ENCODE peak calls at places on chromosomes 16 and 17, in four cellular contexts. One of them, this sample, is unnamed.
A peak's percentile ranks its signal among the peaks of the same experiment; 100 is the strongest.

GRCh38 chr16:19223235-19223847 is 55.3 kb downstream of the SYT17 start:
- DNase-seq in H1: peak; percentile 89
- DNase-seq in HCT116: peak; percentile 42
- DNase-seq in GM12892: no peak
- DNase-seq in this sample: no peak

GRCh38 chr16:75048051-75048450 is 49.2 kb downstream of the ZNRF1 start:
- DNase-seq in H1: no peak
- DNase-seq in HCT116: no peak
- DNase-seq in GM12892: no peak
- DNase-seq in this sample: no peak

GRCh38 chr16:69494993-69495392 is 70.6 kb downstream of the CYB5B start:
- DNase-seq in H1: peak; percentile 83
- DNase-seq in HCT116: peak; percentile 44
- DNase-seq in GM12892: no peak
- DNase-seq in this sample: no peak

GRCh38 chr16:8660841-8661301 is 13.5 kb upstream of the ABAT start:
- DNase-seq in H1: peak; percentile 87
- DNase-seq in HCT116: peak; percentile 62
- DNase-seq in GM12892: peak; percentile 34
- DNase-seq in this sample: peak; percentile 61

GRCh38 chr16:3155181-3155580 is 20.4 kb downstream of the ZNF213 start:
- DNase-seq in H1: no peak
- DNase-seq in HCT116: no peak
- DNase-seq in GM12892: no peak
- DNase-seq in this sample: no peak

GRCh38 chr17:57257213-57257873 is 1.0 kb downstream of the MSI2 start:
- DNase-seq in H1: peak; percentile 44
- DNase-seq in HCT116: no peak
- DNase-seq in GM12892: no peak
- DNase-seq in this sample: peak; percentile 27

GRCh38 chr17:82948081-82948511 is 108.3 kb upstream of the ZNF750 start:
- DNase-seq in H1: no peak
- DNase-seq in HCT116: no peak
- DNase-seq in GM12892: no peak
- DNase-seq in this sample: no peak

GRCh38 chr16:6165330-6165984 is 1067.9 kb upstream of the EEF2KMT start:
- DNase-seq in H1: no peak
- DNase-seq in HCT116: no peak
- DNase-seq in GM12892: no peak
- DNase-seq in this sample: no peak

GRCh38 chr16:55389426-55390073 is 65.5 kb downstream of the IRX6 start:
- DNase-seq in H1: no peak
- DNase-seq in HCT116: no peak
- DNase-seq in GM12892: no peak
- DNase-seq in this sample: no peak

GRCh38 chr17:83195330-83196087 is 116.1 kb downstream of the METRNL start:
- DNase-seq in H1: no peak
- DNase-seq in HCT116: no peak
- DNase-seq in GM12892: no peak
- DNase-seq in this sample: peak; percentile 73

GRCh38 chr17:75634754-75635609 is 1.7 kb downstream of the SMIM5 start:
- DNase-seq in H1: peak; percentile 43
- DNase-seq in HCT116: no peak
- DNase-seq in GM12892: no peak
- DNase-seq in this sample: no peak

GRCh38 chr16:4345439-4346204 is 5.5 kb downstream of the PAM16 start:
- DNase-seq in H1: no peak
- DNase-seq in HCT116: no peak
- DNase-seq in GM12892: no peak
- DNase-seq in this sample: no peak

GRCh38 chr17:57783338-57783742 is 38.2 kb upstream of the CCDC182 start:
- DNase-seq in H1: peak; percentile 99
- DNase-seq in HCT116: peak; percentile 18
- DNase-seq in GM12892: peak; percentile 55
- DNase-seq in this sample: peak; percentile 62

GRCh38 chr16:25063865-25064264 is 47.7 kb upstream of the LCMT1 start:
- DNase-seq in H1: no peak
- DNase-seq in HCT116: no peak
- DNase-seq in GM12892: no peak
- DNase-seq in this sample: no peak

GRCh38 chr16:6032438-6032837 is 934.8 kb upstream of the EEF2KMT start:
- DNase-seq in H1: no peak
- DNase-seq in HCT116: no peak
- DNase-seq in GM12892: no peak
- DNase-seq in this sample: no peak

GRCh38 chr17:44529864-44530263 is 26.7 kb upstream of the GPATCH8 start:
- DNase-seq in H1: no peak
- DNase-seq in HCT116: no peak
- DNase-seq in GM12892: no peak
- DNase-seq in this sample: no peak
- TF ChIP-seq POLR2A in H1: peak; percentile 54
- TF ChIP-seq POLR2A in HCT116: peak; percentile 28
- TF ChIP-seq POLR2A in GM12892: no peak
- TF ChIP-seq POLR2A in this sample: no peak

GRCh38 chr16:589658-590159 is at the start of gene RAB40C:
- DNase-seq in H1: peak; percentile 99
- DNase-seq in HCT116: peak; percentile 85
- DNase-seq in GM12892: peak; percentile 99
- DNase-seq in this sample: peak; percentile 99
- TF ChIP-seq POLR2AphosphoS5 in H1: peak; percentile 59
- TF ChIP-seq POLR2AphosphoS5 in HCT116: no peak
- TF ChIP-seq POLR2AphosphoS5 in GM12892: no peak
- TF ChIP-seq POLR2AphosphoS5 in this sample: peak; percentile 4

GRCh38 chr16:28951410-28951943 is 740 bp downstream of the NFATC2IP start:
- DNase-seq in H1: no peak
- DNase-seq in HCT116: no peak
- DNase-seq in GM12892: no peak
- DNase-seq in this sample: no peak
- TF ChIP-seq POLR2A in H1: no peak
- TF ChIP-seq POLR2A in HCT116: no peak
- TF ChIP-seq POLR2A in GM12892: no peak
- TF ChIP-seq POLR2A in this sample: no peak

GRCh38 chr17:38449364-38449763 is 21.1 kb downstream of the ARHGAP23 start:
- DNase-seq in H1: no peak
- DNase-seq in HCT116: no peak
- DNase-seq in GM12892: no peak
- DNase-seq in this sample: peak; percentile 64
- TF ChIP-seq POLR2AphosphoS5 in H1: no peak
- TF ChIP-seq POLR2AphosphoS5 in HCT116: no peak
- TF ChIP-seq POLR2AphosphoS5 in GM12892: no peak
- TF ChIP-seq POLR2AphosphoS5 in this sample: peak; percentile 48

GRCh38 chr17:81254955-81255717 is 16.0 kb downstream of the NDUFAF8 start:
- DNase-seq in H1: peak; percentile 68
- DNase-seq in HCT116: no peak
- DNase-seq in GM12892: no peak
- DNase-seq in this sample: peak; percentile 95

GRCh38 chr17:81251943-81252301 is 12.8 kb downstream of the NDUFAF8 start:
- DNase-seq in H1: no peak
- DNase-seq in HCT116: no peak
- DNase-seq in GM12892: no peak
- DNase-seq in this sample: no peak

GRCh38 chr17:81252336-81253329 is 13.5 kb downstream of the NDUFAF8 start:
- DNase-seq in H1: no peak
- DNase-seq in HCT116: no peak
- DNase-seq in GM12892: no peak
- DNase-seq in this sample: no peak

GRCh38 chr17:81251091-81251942 is 12.2 kb downstream of the NDUFAF8 start:
- DNase-seq in H1: no peak
- DNase-seq in HCT116: no peak
- DNase-seq in GM12892: no peak
- DNase-seq in this sample: no peak

DNA sequence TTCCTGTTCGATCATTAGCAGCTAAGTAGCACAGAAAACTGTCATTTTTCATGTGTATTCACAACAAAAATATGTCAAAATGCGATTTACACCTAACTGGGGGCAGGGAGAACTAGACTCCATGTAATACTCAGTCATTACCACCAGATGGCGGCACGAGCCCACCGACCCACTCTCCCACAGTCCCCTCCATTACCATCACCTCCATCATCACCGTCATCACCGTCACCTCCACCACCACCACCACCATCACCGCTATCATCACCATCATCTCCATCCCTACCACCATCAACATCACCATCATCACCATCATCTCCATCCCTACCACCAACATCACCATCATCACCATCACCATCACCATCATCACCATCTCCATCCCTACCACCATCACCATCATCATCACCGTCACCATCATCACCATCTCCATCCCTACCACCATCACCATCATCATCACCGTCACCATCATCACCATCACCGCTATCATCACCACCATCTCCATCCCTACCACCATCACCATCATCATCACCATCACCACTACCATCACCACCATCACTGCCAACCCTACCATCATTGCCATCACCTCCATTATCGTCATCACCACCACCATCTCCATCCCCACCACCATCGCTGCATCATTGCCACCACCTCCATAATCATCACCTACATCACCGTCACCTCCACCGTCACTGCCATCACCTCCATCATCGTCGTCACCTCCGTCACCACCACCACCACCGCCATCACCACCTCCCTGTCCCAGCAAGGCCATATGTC is 14.4 kb downstream of the NDUFAF8 start:
- DNase-seq in H1: peak; percentile 74
- DNase-seq in HCT116: no peak
- DNase-seq in GM12892: no peak
- DNase-seq in this sample: peak; percentile 37
- TF ChIP-seq POLR2A in H1: no peak
- TF ChIP-seq POLR2A in HCT116: no peak
- TF ChIP-seq POLR2A in GM12892: no peak
- TF ChIP-seq POLR2A in this sample: no peak

DNA sequence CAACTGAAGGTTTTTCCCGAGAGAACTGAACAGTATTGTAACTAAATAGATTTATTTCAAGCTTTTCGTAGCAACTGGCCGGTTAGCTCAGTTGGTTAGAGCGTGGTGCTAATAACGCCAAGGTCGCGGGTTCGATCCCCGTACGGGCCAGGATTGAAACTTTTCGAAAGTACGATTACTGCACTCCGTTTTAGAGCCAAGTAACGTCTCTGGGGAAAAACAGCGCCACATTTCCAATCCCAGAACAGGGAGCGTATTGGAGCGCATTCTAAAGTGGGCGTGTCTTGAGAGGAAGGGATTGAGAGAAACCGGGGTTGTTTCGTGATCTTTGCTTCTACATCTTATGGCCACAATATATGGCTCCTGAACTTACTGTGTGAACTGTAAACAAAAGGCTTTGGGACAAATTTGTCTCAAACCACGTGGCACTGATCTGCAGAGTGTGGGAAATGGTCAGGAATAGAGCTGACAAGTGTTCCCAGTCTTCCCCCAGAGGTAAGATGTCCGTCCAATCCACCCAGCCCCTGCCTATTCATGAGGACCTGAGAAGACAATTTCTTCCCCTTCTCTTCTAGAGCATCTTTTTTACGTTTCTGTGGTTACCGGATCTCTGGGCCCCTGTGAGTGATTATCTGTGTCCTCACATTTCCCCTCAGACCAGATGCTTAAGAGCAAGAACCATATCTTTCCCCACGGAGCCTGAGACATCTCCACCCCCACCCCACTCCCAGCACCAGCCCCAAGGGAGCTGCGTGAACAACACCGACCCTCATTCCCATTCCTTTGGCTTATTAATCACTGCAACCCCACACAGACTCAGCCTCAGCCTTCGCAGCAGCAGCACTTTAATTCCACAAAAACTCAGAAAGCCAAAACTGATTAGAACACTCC is 2.2 kb downstream of the BORCS6 start:
- DNase-seq in H1: peak; percentile 96
- DNase-seq in HCT116: peak; percentile 99
- DNase-seq in GM12892: no peak
- DNase-seq in this sample: peak; percentile 81
- TF ChIP-seq POLR2AphosphoS5 in H1: no peak
- TF ChIP-seq POLR2AphosphoS5 in HCT116: no peak
- TF ChIP-seq POLR2AphosphoS5 in GM12892: peak; percentile 40
- TF ChIP-seq POLR2AphosphoS5 in this sample: peak; percentile 89

GRCh38 chr16:28859326-28859725 is 4.3 kb upstream of the SH2B1 start:
- DNase-seq in H1: no peak
- DNase-seq in HCT116: no peak
- DNase-seq in GM12892: no peak
- DNase-seq in this sample: no peak
- TF ChIP-seq POLR2A in H1: no peak
- TF ChIP-seq POLR2A in HCT116: no peak
- TF ChIP-seq POLR2A in GM12892: no peak
- TF ChIP-seq POLR2A in this sample: no peak